ENCODE peak calls at places on chromosomes 6 and 20, in ten cellular contexts. One of them, this sample, is unnamed.
A peak's percentile ranks its signal among the peaks of the same experiment; 100 is the strongest.

GRCh38 chr6:137217801-137218472 is 1.2 kb downstream of the IFNGR1 start:
- DNase-seq in Calu3: no peak
- DNase-seq in fibroblast of lung: peak; percentile 29
- DNase-seq in AG04449: no peak
- DNase-seq in ELR: peak; percentile 32
- DNase-seq in K562: peak; percentile 27
- DNase-seq in neural progenitor cell: no peak
- DNase-seq in dorsolateral prefrontal cortex: no peak
- DNase-seq in IMR-90: peak; percentile 18
- DNase-seq in cerebellum: peak; percentile 3
- DNase-seq in this sample: peak; percentile 27

GRCh38 chr6:152474341-152474740 is 162.8 kb downstream of the SYNE1 start:
- DNase-seq in Calu3: no peak
- DNase-seq in fibroblast of lung: peak; percentile 25
- DNase-seq in AG04449: no peak
- DNase-seq in ELR: peak; percentile 41
- DNase-seq in K562: no peak
- DNase-seq in neural progenitor cell: no peak
- DNase-seq in dorsolateral prefrontal cortex: no peak
- DNase-seq in IMR-90: no peak
- DNase-seq in cerebellum: no peak
- DNase-seq in this sample: no peak

GRCh38 chr6:165774903-165775608 is 112.0 kb upstream of the PDE10A start:
- DNase-seq in Calu3: peak; percentile 23
- DNase-seq in fibroblast of lung: peak; percentile 31
- DNase-seq in AG04449: no peak
- DNase-seq in ELR: no peak
- DNase-seq in K562: no peak
- DNase-seq in neural progenitor cell: no peak
- DNase-seq in dorsolateral prefrontal cortex: no peak
- DNase-seq in IMR-90: no peak
- DNase-seq in cerebellum: no peak
- DNase-seq in this sample: peak; percentile 28

GRCh38 chr6:31680841-31681671 is at the start of gene LY6G5C:
- DNase-seq in Calu3: peak; percentile 94
- DNase-seq in fibroblast of lung: peak; percentile 85
- DNase-seq in AG04449: peak; percentile 64
- DNase-seq in ELR: peak; percentile 88
- DNase-seq in K562: peak; percentile 88
- DNase-seq in neural progenitor cell: peak; percentile 85
- DNase-seq in dorsolateral prefrontal cortex: peak; percentile 77
- DNase-seq in IMR-90: peak; percentile 94
- DNase-seq in cerebellum: peak; percentile 86
- DNase-seq in this sample: peak; percentile 82

GRCh38 chr6:157684620-157685299 is 138.3 kb upstream of the SNX9 start:
- DNase-seq in Calu3: no peak
- DNase-seq in fibroblast of lung: no peak
- DNase-seq in AG04449: no peak
- DNase-seq in ELR: no peak
- DNase-seq in K562: no peak
- DNase-seq in neural progenitor cell: no peak
- DNase-seq in dorsolateral prefrontal cortex: no peak
- DNase-seq in IMR-90: no peak
- DNase-seq in cerebellum: no peak
- DNase-seq in this sample: no peak

GRCh38 chr6:11975353-11975977 is 36.6 kb upstream of the HIVEP1 start:
- DNase-seq in Calu3: no peak
- DNase-seq in fibroblast of lung: no peak
- DNase-seq in AG04449: no peak
- DNase-seq in ELR: no peak
- DNase-seq in K562: peak; percentile 63
- DNase-seq in neural progenitor cell: no peak
- DNase-seq in dorsolateral prefrontal cortex: no peak
- DNase-seq in IMR-90: no peak
- DNase-seq in cerebellum: no peak
- DNase-seq in this sample: no peak

GRCh38 chr6:21997414-21998037 is 299.3 kb downstream of the PRL start:
- DNase-seq in Calu3: no peak
- DNase-seq in fibroblast of lung: peak; percentile 80
- DNase-seq in AG04449: no peak
- DNase-seq in ELR: no peak
- DNase-seq in K562: peak; percentile 78
- DNase-seq in neural progenitor cell: no peak
- DNase-seq in dorsolateral prefrontal cortex: no peak
- DNase-seq in IMR-90: peak; percentile 59
- DNase-seq in cerebellum: no peak
- DNase-seq in this sample: no peak

GRCh38 chr20:49230021-49230420 is 10.8 kb downstream of the DDX27 start:
- DNase-seq in Calu3: no peak
- DNase-seq in fibroblast of lung: no peak
- DNase-seq in AG04449: no peak
- DNase-seq in ELR: no peak
- DNase-seq in K562: no peak
- DNase-seq in neural progenitor cell: no peak
- DNase-seq in dorsolateral prefrontal cortex: no peak
- DNase-seq in IMR-90: no peak
- DNase-seq in cerebellum: no peak
- DNase-seq in this sample: no peak

GRCh38 chr6:7341989-7342742 is 29.2 kb upstream of the SSR1 start:
- DNase-seq in Calu3: no peak
- DNase-seq in fibroblast of lung: no peak
- DNase-seq in AG04449: no peak
- DNase-seq in ELR: peak; percentile 38
- DNase-seq in K562: peak; percentile 24
- DNase-seq in neural progenitor cell: no peak
- DNase-seq in dorsolateral prefrontal cortex: no peak
- DNase-seq in IMR-90: no peak
- DNase-seq in cerebellum: no peak
- DNase-seq in this sample: no peak

GRCh38 chr6:87909849-87910248 is 137.8 kb upstream of the SPACA1 start:
- DNase-seq in Calu3: peak; percentile 52
- DNase-seq in fibroblast of lung: peak; percentile 97
- DNase-seq in AG04449: peak; percentile 9
- DNase-seq in ELR: peak; percentile 64
- DNase-seq in K562: no peak
- DNase-seq in neural progenitor cell: no peak
- DNase-seq in dorsolateral prefrontal cortex: no peak
- DNase-seq in IMR-90: peak; percentile 61
- DNase-seq in cerebellum: no peak
- DNase-seq in this sample: no peak

GRCh38 chr20:19932170-19932667 is 84.9 kb upstream of the NAA20 start:
- DNase-seq in Calu3: no peak
- DNase-seq in fibroblast of lung: peak; percentile 91
- DNase-seq in AG04449: no peak
- DNase-seq in ELR: peak; percentile 75
- DNase-seq in K562: no peak
- DNase-seq in neural progenitor cell: no peak
- DNase-seq in dorsolateral prefrontal cortex: no peak
- DNase-seq in IMR-90: peak; percentile 94
- DNase-seq in cerebellum: no peak
- DNase-seq in this sample: no peak

GRCh38 chr6:14736231-14736953 is 509.5 kb upstream of the JARID2 start:
- DNase-seq in Calu3: no peak
- DNase-seq in fibroblast of lung: no peak
- DNase-seq in AG04449: no peak
- DNase-seq in ELR: no peak
- DNase-seq in K562: no peak
- DNase-seq in neural progenitor cell: no peak
- DNase-seq in dorsolateral prefrontal cortex: no peak
- DNase-seq in IMR-90: no peak
- DNase-seq in cerebellum: no peak
- DNase-seq in this sample: no peak

GRCh38 chr20:32971703-32972161 is 32.5 kb downstream of the SUN5 start:
- DNase-seq in Calu3: peak; percentile 0
- DNase-seq in fibroblast of lung: no peak
- DNase-seq in AG04449: no peak
- DNase-seq in ELR: no peak
- DNase-seq in K562: no peak
- DNase-seq in neural progenitor cell: peak; percentile 26
- DNase-seq in dorsolateral prefrontal cortex: no peak
- DNase-seq in IMR-90: no peak
- DNase-seq in cerebellum: no peak
- DNase-seq in this sample: no peak

GRCh38 chr6:13357551-13358075 is 29.3 kb upstream of the TBC1D7 start:
- DNase-seq in Calu3: no peak
- DNase-seq in fibroblast of lung: peak; percentile 82
- DNase-seq in AG04449: no peak
- DNase-seq in ELR: peak; percentile 26
- DNase-seq in K562: no peak
- DNase-seq in neural progenitor cell: peak; percentile 70
- DNase-seq in dorsolateral prefrontal cortex: peak; percentile 59
- DNase-seq in IMR-90: peak; percentile 77
- DNase-seq in cerebellum: no peak
- DNase-seq in this sample: no peak

GRCh38 chr6:47484616-47485015 is 7.0 kb downstream of the CD2AP start:
- DNase-seq in Calu3: no peak
- DNase-seq in fibroblast of lung: peak; percentile 97
- DNase-seq in AG04449: peak; percentile 87
- DNase-seq in ELR: peak; percentile 95
- DNase-seq in K562: no peak
- DNase-seq in neural progenitor cell: no peak
- DNase-seq in dorsolateral prefrontal cortex: no peak
- DNase-seq in IMR-90: peak; percentile 81
- DNase-seq in cerebellum: no peak
- DNase-seq in this sample: no peak

GRCh38 chr6:72911463-72912153 is 289.7 kb downstream of the KCNQ5 start:
- DNase-seq in Calu3: no peak
- DNase-seq in fibroblast of lung: peak; percentile 55
- DNase-seq in AG04449: no peak
- DNase-seq in ELR: no peak
- DNase-seq in K562: no peak
- DNase-seq in neural progenitor cell: no peak
- DNase-seq in dorsolateral prefrontal cortex: no peak
- DNase-seq in IMR-90: peak; percentile 50
- DNase-seq in cerebellum: no peak
- DNase-seq in this sample: no peak

GRCh38 chr20:48384147-48384818 is 443.5 kb downstream of the PREX1 start:
- DNase-seq in Calu3: peak; percentile 57
- DNase-seq in fibroblast of lung: no peak
- DNase-seq in AG04449: no peak
- DNase-seq in ELR: peak; percentile 4
- DNase-seq in K562: peak; percentile 78
- DNase-seq in neural progenitor cell: no peak
- DNase-seq in dorsolateral prefrontal cortex: no peak
- DNase-seq in IMR-90: no peak
- DNase-seq in cerebellum: no peak
- DNase-seq in this sample: peak; percentile 69

GRCh38 chr6:37242429-37243052 is 15.0 kb upstream of the TBC1D22B start:
- DNase-seq in Calu3: peak; percentile 71
- DNase-seq in fibroblast of lung: peak; percentile 100
- DNase-seq in AG04449: peak; percentile 97
- DNase-seq in ELR: peak; percentile 99
- DNase-seq in K562: peak; percentile 59
- DNase-seq in neural progenitor cell: no peak
- DNase-seq in dorsolateral prefrontal cortex: no peak
- DNase-seq in IMR-90: peak; percentile 99
- DNase-seq in cerebellum: no peak
- DNase-seq in this sample: peak; percentile 9

GRCh38 chr20:40090236-40090635 is 598.8 kb downstream of the MAFB start:
- DNase-seq in Calu3: no peak
- DNase-seq in fibroblast of lung: no peak
- DNase-seq in AG04449: no peak
- DNase-seq in ELR: peak; percentile 6
- DNase-seq in K562: no peak
- DNase-seq in neural progenitor cell: no peak
- DNase-seq in dorsolateral prefrontal cortex: no peak
- DNase-seq in IMR-90: no peak
- DNase-seq in cerebellum: no peak
- DNase-seq in this sample: no peak

GRCh38 chr6:138685781-138686180 is 87.8 kb upstream of the CCDC28A start:
- DNase-seq in Calu3: no peak
- DNase-seq in fibroblast of lung: no peak
- DNase-seq in AG04449: no peak
- DNase-seq in ELR: no peak
- DNase-seq in K562: no peak
- DNase-seq in neural progenitor cell: no peak
- DNase-seq in dorsolateral prefrontal cortex: no peak
- DNase-seq in IMR-90: no peak
- DNase-seq in cerebellum: no peak
- DNase-seq in this sample: no peak

GRCh38 chr6:31175961-31176360 is 5.5 kb upstream of the POU5F1 start:
- DNase-seq in Calu3: no peak
- DNase-seq in fibroblast of lung: peak; percentile 60
- DNase-seq in AG04449: peak; percentile 47
- DNase-seq in ELR: peak; percentile 58
- DNase-seq in K562: peak; percentile 58
- DNase-seq in neural progenitor cell: no peak
- DNase-seq in dorsolateral prefrontal cortex: no peak
- DNase-seq in IMR-90: peak; percentile 69
- DNase-seq in cerebellum: no peak
- DNase-seq in this sample: no peak

GRCh38 chr6:45436544-45437440 is 59.1 kb upstream of the SUPT3H start:
- DNase-seq in Calu3: no peak
- DNase-seq in fibroblast of lung: peak; percentile 94
- DNase-seq in AG04449: no peak
- DNase-seq in ELR: peak; percentile 89
- DNase-seq in K562: peak; percentile 48
- DNase-seq in neural progenitor cell: no peak
- DNase-seq in dorsolateral prefrontal cortex: no peak
- DNase-seq in IMR-90: peak; percentile 89
- DNase-seq in cerebellum: no peak
- DNase-seq in this sample: no peak

GRCh38 chr6:109318328-109318876 is 63.9 kb downstream of the CD164 start:
- DNase-seq in Calu3: peak; percentile 54
- DNase-seq in fibroblast of lung: no peak
- DNase-seq in AG04449: no peak
- DNase-seq in ELR: no peak
- DNase-seq in K562: no peak
- DNase-seq in neural progenitor cell: peak; percentile 43
- DNase-seq in dorsolateral prefrontal cortex: peak; percentile 62
- DNase-seq in IMR-90: no peak
- DNase-seq in cerebellum: no peak
- DNase-seq in this sample: no peak

GRCh38 chr20:46894971-46895905 is 595 bp downstream of the EYA2 start:
- DNase-seq in Calu3: peak; percentile 14
- DNase-seq in fibroblast of lung: peak; percentile 17
- DNase-seq in AG04449: no peak
- DNase-seq in ELR: no peak
- DNase-seq in K562: no peak
- DNase-seq in neural progenitor cell: peak; percentile 74
- DNase-seq in dorsolateral prefrontal cortex: no peak
- DNase-seq in IMR-90: peak; percentile 68
- DNase-seq in cerebellum: no peak
- DNase-seq in this sample: peak; percentile 45

GRCh38 chr6:14016930-14017625 is 92.3 kb downstream of the RNF182 start:
- DNase-seq in Calu3: no peak
- DNase-seq in fibroblast of lung: no peak
- DNase-seq in AG04449: no peak
- DNase-seq in ELR: peak; percentile 32
- DNase-seq in K562: no peak
- DNase-seq in neural progenitor cell: no peak
- DNase-seq in dorsolateral prefrontal cortex: no peak
- DNase-seq in IMR-90: peak; percentile 70
- DNase-seq in cerebellum: no peak
- DNase-seq in this sample: no peak

GRCh38 chr6:10256113-10256690 is 158.7 kb downstream of the TFAP2A start:
- DNase-seq in Calu3: peak; percentile 16
- DNase-seq in fibroblast of lung: no peak
- DNase-seq in AG04449: no peak
- DNase-seq in ELR: peak; percentile 61
- DNase-seq in K562: peak; percentile 31
- DNase-seq in neural progenitor cell: peak; percentile 22
- DNase-seq in dorsolateral prefrontal cortex: no peak
- DNase-seq in IMR-90: no peak
- DNase-seq in cerebellum: no peak
- DNase-seq in this sample: no peak

GRCh38 chr20:37453288-37453687 is 67.8 kb upstream of the NNAT start:
- DNase-seq in Calu3: no peak
- DNase-seq in fibroblast of lung: no peak
- DNase-seq in AG04449: no peak
- DNase-seq in ELR: no peak
- DNase-seq in K562: no peak
- DNase-seq in neural progenitor cell: no peak
- DNase-seq in dorsolateral prefrontal cortex: no peak
- DNase-seq in IMR-90: no peak
- DNase-seq in cerebellum: no peak
- DNase-seq in this sample: no peak

GRCh38 chr6:47202638-47203037 is 107.1 kb downstream of the TNFRSF21 start:
- DNase-seq in Calu3: no peak
- DNase-seq in fibroblast of lung: no peak
- DNase-seq in AG04449: no peak
- DNase-seq in ELR: no peak
- DNase-seq in K562: no peak
- DNase-seq in neural progenitor cell: no peak
- DNase-seq in dorsolateral prefrontal cortex: no peak
- DNase-seq in IMR-90: no peak
- DNase-seq in cerebellum: no peak
- DNase-seq in this sample: no peak

This sample was measured in HEK293T.